ENCODE peak calls at places on chromosome 13, in five cellular contexts. R is AG04450, K is fibroblast of mammary gland, W is psoas muscle, G is Panc1. L is an unnamed sample.

GRCh38 chr13:52711277-52711676 is 28.3 kb downstream of the CNMD start:
- DNase-seq in W (no peak), G (no peak), K (no peak), R (no peak), L (no peak)

GRCh38 chr13:51223284-51224270 is 1.4 kb downstream of the FAM124A start:
- DNase-seq in R (no peak), K (no peak), W (no peak), G (no peak), L (no peak)

GRCh38 chr13:36163809-36164308 is 32.7 kb upstream of the DCLK1 start:
- DNase-seq in W (peak), K (peak), R (peak), G (no peak), L (peak)

GRCh38 chr13:39025433-39025839 is 12.5 kb downstream of the PROSER1 start:
- DNase-seq in W (no peak), R (no peak), G (no peak), K (no peak), L (no peak)

GRCh38 chr13:43054803-43055802 is 31.7 kb downstream of the DNAJC15 start:
- DNase-seq in G (no peak), K (peak), W (no peak), R (peak), L (peak)

GRCh38 chr13:32528358-32528757 is 10.2 kb downstream of the N4BP2L2 start:
- DNase-seq in G (no peak), R (no peak), K (peak), W (no peak), L (peak)

GRCh38 chr13:50081106-50081898 is 66.1 kb downstream of the KCNRG start:
- DNase-seq in W (peak), R (no peak), K (no peak), G (no peak), L (no peak)

GRCh38 chr13:111046590-111047141 is 68.4 kb upstream of the ARHGEF7 start:
- DNase-seq in G (no peak), W (peak), R (peak), K (peak), L (peak)

GRCh38 chr13:89457977-89458376 is 1786.8 kb downstream of the SLITRK5 start:
- DNase-seq in R (peak), G (no peak), K (peak), W (no peak), L (peak)

GRCh38 chr13:61045197-61045596 is 370.5 kb downstream of the PCDH20 start:
- DNase-seq in K (no peak), R (no peak), W (no peak), G (no peak), L (no peak)

GRCh38 chr13:28655566-28655965 is 3.4 kb upstream of the POMP start:
- DNase-seq in K (peak), G (no peak), R (no peak), W (no peak), L (peak)

GRCh38 chr13:110233181-110233641 is 73.7 kb downstream of the COL4A1 start:
- DNase-seq in G (no peak), K (peak), W (peak), R (peak), L (peak)

GRCh38 chr13:39712626-39713025 is 57.2 kb downstream of the COG6 start:
- DNase-seq in K (no peak), G (no peak), W (no peak), R (no peak), L (no peak)

GRCh38 chr13:113425931-113426590 is 27.2 kb downstream of the ADPRHL1 start:
- DNase-seq in G (no peak), W (no peak), R (no peak), K (peak), L (peak)

GRCh38 chr13:42487221-42487620 is 86.7 kb upstream of the TNFSF11 start:
- DNase-seq in R (no peak), K (peak), G (no peak), W (no peak), L (peak)

GRCh38 chr13:107968470-107968869 is 246.9 kb downstream of the LIG4 start:
- DNase-seq in R (no peak), W (no peak), G (no peak), K (no peak), L (no peak)

GRCh38 chr13:34066344-34066743 is 248.4 kb downstream of the RFC3 start:
- DNase-seq in G (no peak), K (no peak), W (no peak), R (no peak), L (no peak)

GRCh38 chr13:26722321-26722720 is 38.3 kb downstream of the GPR12 start:
- DNase-seq in G (no peak), R (no peak), W (no peak), K (no peak), L (no peak)

GRCh38 chr13:20128459-20128927 is 32.4 kb downstream of the GJA3 start:
- DNase-seq in G (no peak), W (no peak), K (no peak), R (no peak), L (no peak)

GRCh38 chr13:90185734-90186133 is 1161.8 kb upstream of the MIR17HG start:
- DNase-seq in R (no peak), G (no peak), W (no peak), K (no peak), L (no peak)

GRCh38 chr13:113951246-113951999 is 22.5 kb downstream of the C13orf46 start:
- DNase-seq in W (peak), G (no peak), K (peak), R (no peak), L (peak)

GRCh38 chr13:51874651-51875050 is 12.9 kb downstream of the CCDC70 start:
- DNase-seq in G (no peak), W (no peak), K (no peak), R (no peak), L (no peak)

GRCh38 chr13:53001871-53002270 is 26.7 kb upstream of the OLFM4 start:
- DNase-seq in G (no peak), W (no peak), K (no peak), R (no peak), L (no peak)

GRCh38 chr13:113413898-113414282 is 39.4 kb downstream of the ADPRHL1 start:
- DNase-seq in G (no peak), R (no peak), W (peak), K (no peak), L (no peak)

GRCh38 chr13:99123101-99124045 is 77.3 kb upstream of the UBAC2 start:
- DNase-seq in K (peak), R (no peak), G (no peak), W (no peak), L (no peak)

GRCh38 chr13:94033098-94033497 is 446.4 kb downstream of the DCT start:
- DNase-seq in R (no peak), W (no peak), G (no peak), K (no peak), L (no peak)

GRCh38 chr13:27182844-27183497 is 11.4 kb upstream of the USP12 start:
- DNase-seq in G (peak), W (peak), R (no peak), K (peak), L (peak)

GRCh38 chr13:91375119-91375729 is 23.2 kb upstream of the GPC5 start:
- DNase-seq in W (no peak), K (peak), G (peak), R (no peak), L (peak)

GRCh38 chr13:28394422-28394821 is 100.5 kb downstream of the FLT1 start:
- DNase-seq in R (no peak), K (peak), W (no peak), G (no peak), L (peak)

GRCh38 chr13:69264362-69265334 is 843.0 kb upstream of the ATXN8OS start:
- DNase-seq in K (no peak), G (no peak), W (no peak), R (no peak), L (no peak)

GRCh38 chr13:37640499-37640898 is 41.9 kb upstream of the POSTN start:
- DNase-seq in K (peak), R (peak), G (peak), W (no peak), L (peak)

GRCh38 chr13:47932953-47933687 is 68.0 kb downstream of the SUCLA2 start:
- DNase-seq in W (no peak), R (no peak), G (no peak), K (no peak), L (no peak)

GRCh38 chr13:48642061-48642460 is 11.7 kb upstream of the CYSLTR2 start:
- DNase-seq in G (no peak), R (no peak), K (no peak), W (no peak), L (no peak)

GRCh38 chr13:112263152-112263551 is 113.0 kb upstream of the SPACA7 start:
- DNase-seq in W (no peak), G (no peak), R (no peak), K (no peak), L (no peak)

GRCh38 chr13:22432690-22433089 is 748.1 kb upstream of the SGCG start:
- DNase-seq in K (no peak), R (no peak), G (no peak), W (no peak), L (no peak)

GRCh38 chr13:89846890-89847585 is 1500.4 kb upstream of the MIR17HG start:
- DNase-seq in G (no peak), W (no peak), R (no peak), K (peak), L (peak)

GRCh38 chr13:53007872-53008271 is 20.7 kb upstream of the OLFM4 start:
- DNase-seq in R (no peak), G (no peak), K (no peak), W (no peak), L (no peak)

GRCh38 chr13:106367361-106367781 is 168.1 kb downstream of the EFNB2 start:
- DNase-seq in W (no peak), G (no peak), K (no peak), R (no peak), L (no peak)

GRCh38 chr13:25301347-25302113 is at the start of gene NUP58:
- DNase-seq in K (peak), W (peak), R (peak), G (peak), L (peak)
- H3K4me3 ChIP-seq in K (peak), W (peak), R (peak), G (peak), L (peak)

DNA sequence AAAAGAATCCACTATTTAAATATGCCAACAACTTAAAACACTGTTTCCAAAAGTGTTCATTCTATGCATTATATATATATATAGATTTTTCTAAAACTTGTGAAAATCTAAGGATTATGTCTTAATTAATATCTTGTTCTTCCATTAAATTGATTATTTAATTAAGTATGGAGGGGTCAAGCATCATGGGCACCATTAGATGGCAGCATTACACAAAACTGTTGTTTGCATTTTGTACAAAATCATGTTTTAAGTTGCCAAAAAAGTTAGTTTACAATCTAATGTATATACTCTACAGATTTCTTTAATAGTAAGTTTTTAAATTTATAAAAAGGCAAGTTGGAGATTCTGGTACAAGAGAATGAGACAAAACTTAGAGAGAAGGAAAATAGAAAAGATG is 213.2 kb upstream of the EDNRB start:
- DNase-seq in R (no peak), G (no peak), W (no peak), K (peak), L (peak)
- TF ChIP-seq CTCF in R (peak), G (peak), W (no peak), K (peak), L (peak)

DNA sequence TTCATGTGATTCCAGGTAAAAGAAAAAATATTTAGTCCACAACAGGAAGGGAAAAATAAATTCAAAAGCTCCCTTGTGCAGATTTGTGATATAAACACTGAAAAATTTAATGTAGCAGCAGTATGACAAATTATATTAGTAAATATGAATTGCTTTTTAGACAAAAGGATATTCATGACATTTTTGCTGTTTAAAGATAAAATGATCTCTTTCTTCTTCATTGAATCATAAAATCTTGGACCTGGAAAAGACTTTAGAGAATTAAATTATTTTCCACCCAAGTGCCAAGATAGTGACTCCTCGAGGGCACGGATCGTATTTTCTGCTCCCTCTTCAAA is 85.4 kb downstream of the MBNL2 start:
- DNase-seq in G (no peak), R (no peak), K (no peak), W (no peak), L (no peak)
- H3K4me3 ChIP-seq in G (no peak), R (no peak), K (no peak), W (peak), L (no peak)

GRCh38 chr13:79631260-79631659 is 150.3 kb downstream of the NDFIP2 start:
- DNase-seq in G (peak), W (no peak), R (no peak), K (peak), L (peak)
- TF ChIP-seq CTCF in G (peak), W (peak), R (peak), K (peak), L (peak)

DNA sequence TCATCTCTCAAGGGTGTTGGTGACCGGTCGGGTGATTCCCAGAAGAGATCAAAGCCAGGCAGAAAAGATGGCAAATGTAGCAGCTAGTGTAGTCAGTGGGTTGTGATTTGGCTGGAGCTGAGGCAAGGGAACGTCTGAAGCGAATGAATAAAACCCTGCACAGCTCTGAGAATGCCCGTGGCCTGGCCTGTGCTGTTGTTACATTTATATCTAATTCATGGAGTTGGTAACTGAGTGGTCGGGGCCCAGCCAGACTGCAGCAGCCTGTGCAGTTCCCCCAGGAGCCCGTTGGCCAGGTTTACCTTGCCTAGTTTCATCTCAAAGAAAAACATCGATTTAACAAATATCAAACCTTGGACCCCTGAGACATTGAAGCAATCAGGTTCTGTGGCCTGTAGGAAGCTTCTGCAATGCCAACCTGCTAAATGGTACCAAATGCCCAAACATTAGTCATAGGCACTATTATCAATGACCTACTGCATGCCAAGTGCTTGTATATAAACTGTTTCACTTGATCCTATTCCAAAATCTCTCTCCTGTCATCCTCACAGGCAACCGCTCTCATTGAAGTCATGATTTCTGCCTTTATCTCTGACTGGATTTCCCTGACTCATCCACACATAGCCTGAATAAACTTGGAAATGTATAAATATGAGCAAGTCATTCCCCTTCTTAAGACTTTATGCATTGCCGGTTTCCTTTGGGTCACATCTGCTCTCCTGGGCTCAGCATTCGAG is 153.6 kb upstream of the SERP2 start:
- DNase-seq in K (peak), W (no peak), G (no peak), R (peak), L (peak)
- H3K4me3 ChIP-seq in K (no peak), W (no peak), G (no peak), R (no peak), L (no peak)

GRCh38 chr13:65926750-65927171 is 1303.4 kb downstream of the PCDH9 start:
- DNase-seq in K (no peak), R (no peak), W (no peak), G (no peak), L (no peak)
- TF ChIP-seq CTCF in K (no peak), R (peak), W (no peak), G (peak), L (peak)